ENCODE peak calls at places on chromosomes 11 and 22, in four cellular contexts. K, E, P and T are unnamed samples. For H3K4me1, the result is how much of the 10 kb centered on the place peaks cover.

GRCh38 chr11:1267441-1268100 is 41.9 kb downstream of the TOLLIP start:
- DNase-seq in P (no peak), K (no peak), E (no peak), T (peak)

GRCh38 chr11:74909812-74910211 is 39.1 kb downstream of the XRRA1 start:
- DNase-seq in E (no peak), P (no peak), K (no peak), T (no peak)

GRCh38 chr11:128687321-128687720 is 6.6 kb upstream of the FLI1 start:
- DNase-seq in P (no peak), E (peak), K (peak), T (peak)

GRCh38 chr11:72406536-72407507 is 27.5 kb downstream of the CLPB start:
- DNase-seq in P (no peak), E (no peak), K (no peak), T (no peak)

GRCh38 chr11:100948936-100949335 is 180.7 kb downstream of the PGR start:
- DNase-seq in K (no peak), E (no peak), P (no peak), T (no peak)

GRCh38 chr22:37314315-37315046 is 32.2 kb downstream of the CYTH4 start:
- DNase-seq in P (no peak), E (no peak), K (no peak), T (peak)

GRCh38 chr11:14529933-14530332 is 9.7 kb upstream of the PSMA1 start:
- DNase-seq in P (no peak), E (no peak), K (no peak), T (no peak)

GRCh38 chr22:30325724-30326703 is 727 bp downstream of the TBC1D10A start:
- DNase-seq in K (peak), P (no peak), E (peak), T (no peak)

GRCh38 chr11:12981879-12982531 is 27.1 kb upstream of the RASSF10 start:
- DNase-seq in P (no peak), E (no peak), K (no peak), T (no peak)

GRCh38 chr11:28858076-28858475 is 749.9 kb downstream of the METTL15 start:
- DNase-seq in K (no peak), E (no peak), P (no peak), T (no peak)

GRCh38 chr22:28714043-28714442 is 27.6 kb downstream of the CHEK2 start:
- DNase-seq in E (no peak), K (no peak), P (no peak), T (no peak)

GRCh38 chr11:103875855-103876510 is 160.5 kb upstream of the DDI1 start:
- DNase-seq in K (no peak), E (no peak), P (no peak), T (no peak)

GRCh38 chr11:96246718-96247540 is 96.1 kb downstream of the MAML2 start:
- DNase-seq in E (no peak), K (no peak), P (no peak), T (no peak)

GRCh38 chr11:32400196-32400595 is 35.1 kb downstream of the WT1 start:
- DNase-seq in P (no peak), E (no peak), K (no peak), T (no peak)

GRCh38 chr11:73469401-73469800 is 93.2 kb downstream of the RELT start:
- DNase-seq in P (no peak), E (no peak), K (no peak), T (no peak)

GRCh38 chr11:17719940-17720795 is 797 bp downstream of the MYOD1 start:
- DNase-seq in E (no peak), K (no peak), P (no peak), T (no peak)

GRCh38 chr22:28989035-28989464 is 72.6 kb downstream of the C22orf31 start:
- DNase-seq in P (no peak), K (no peak), E (no peak), T (no peak)

GRCh38 chr11:113014262-113014661 is 53.0 kb downstream of the NCAM1 start:
- DNase-seq in K (no peak), E (no peak), P (no peak), T (no peak)

GRCh38 chr22:35376728-35377472 is 4.0 kb upstream of the HMOX1 start:
- DNase-seq in E (peak), K (peak), P (peak), T (peak)

GRCh38 chr11:86518211-86518610 is 143.5 kb downstream of the CCDC81 start:
- DNase-seq in P (no peak), K (no peak), E (no peak), T (no peak)
- H3K4me1 ChIP-seq in P (under half), K (under half), E (under half), T (under half)

DNA sequence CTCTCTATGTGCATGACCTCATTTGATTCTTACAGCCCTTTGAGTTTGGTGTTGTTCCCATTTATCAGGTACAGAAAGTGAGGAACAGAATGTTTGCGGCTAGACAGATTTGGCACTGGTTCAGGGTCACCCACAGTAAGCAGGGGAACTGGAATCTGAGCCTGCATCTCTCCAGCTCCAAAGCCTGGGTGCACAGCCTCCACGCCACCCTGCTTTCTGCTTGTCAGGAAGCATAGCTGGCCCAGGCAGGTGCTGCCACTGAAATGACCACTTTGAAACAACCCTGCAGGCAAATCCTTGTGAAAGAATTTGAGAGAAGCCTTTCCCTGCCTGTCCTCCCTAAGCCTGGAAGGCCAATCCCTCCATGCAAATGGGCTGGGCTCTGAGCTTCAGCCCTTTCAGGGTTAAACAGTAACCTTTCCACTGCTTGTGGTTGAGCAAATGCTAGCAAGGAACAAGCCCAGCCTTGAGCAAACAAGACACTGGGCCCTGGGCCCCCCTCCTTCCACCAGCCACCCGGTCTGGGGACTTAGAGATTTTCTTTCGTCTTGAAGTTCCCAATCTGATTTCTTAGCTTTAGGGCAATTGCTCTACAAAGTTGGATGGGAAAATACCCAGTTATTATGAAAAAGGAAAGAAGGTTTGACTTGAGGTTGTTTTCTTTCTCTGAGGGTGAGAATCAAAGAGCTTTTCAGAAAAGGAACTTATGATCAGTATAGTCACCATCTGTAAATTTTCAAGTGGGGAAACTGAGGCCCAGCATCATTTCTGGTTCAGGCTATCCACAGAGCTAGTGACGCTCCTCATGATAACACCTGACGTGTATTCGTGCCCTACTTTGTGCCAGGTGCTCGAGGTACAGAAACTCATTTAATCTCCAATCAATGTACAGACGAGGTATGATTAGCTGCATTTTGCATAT is 19.4 kb downstream of the EHF start:
- DNase-seq in E (peak), K (peak), P (no peak), T (no peak)
- TF ChIP-seq POLR2A in E (no peak), K (peak), P (no peak), T (no peak)

GRCh38 chr11:64803163-64803845 is at the start of gene MAP4K2:
- DNase-seq in E (peak), P (peak), K (peak), T (peak)

GRCh38 chr11:64805481-64805880 is 2.5 kb upstream of the MAP4K2 start:
- DNase-seq in K (no peak), E (peak), P (no peak), T (no peak)

GRCh38 chr11:64804346-64805210 is 1.6 kb upstream of the MAP4K2 start:
- DNase-seq in K (no peak), P (no peak), E (peak), T (peak)

GRCh38 chr11:64802370-64803162 is 448 bp downstream of the MAP4K2 start:
- DNase-seq in P (no peak), K (peak), E (no peak), T (peak)

DNA sequence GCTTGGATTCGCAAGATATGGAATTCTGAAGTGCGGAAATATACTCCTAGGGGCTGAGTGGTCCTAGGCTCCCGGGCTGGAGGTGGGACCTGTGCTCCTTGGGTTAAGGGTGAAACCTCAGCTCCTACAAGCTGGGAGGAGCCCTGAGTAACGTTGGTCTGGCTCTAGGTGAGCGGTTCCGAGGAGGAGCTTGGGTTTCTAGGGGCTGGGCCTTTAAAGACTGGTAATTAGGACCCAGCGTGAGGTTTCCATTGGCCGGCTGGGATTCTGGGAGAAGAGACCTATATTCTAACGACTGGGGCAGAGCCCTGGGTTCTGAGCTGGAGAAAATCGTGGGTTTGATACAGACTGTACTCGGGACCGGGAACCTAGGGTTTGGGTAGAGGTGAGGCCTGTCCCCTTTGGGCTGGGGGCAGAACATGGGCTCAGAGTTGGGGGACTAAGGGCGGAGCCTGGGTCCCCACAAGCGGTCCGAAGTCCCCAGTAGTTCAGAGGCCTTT is 882 bp upstream of the MAP4K2 start:
- DNase-seq in E (peak), P (no peak), K (no peak), T (no peak)
- H3K4me1 ChIP-seq in E (under half), P (under half), K (under half), T (half or more)

GRCh38 chr11:86523738-86524602 is 148.4 kb downstream of the ME3 start:
- DNase-seq in P (no peak), K (no peak), E (no peak), T (no peak)
- TF ChIP-seq POLR2A in P (no peak), K (no peak), E (no peak), T (no peak)

GRCh38 chr11:64865286-64866172 is 12.9 kb downstream of the EHD1 start:
- DNase-seq in K (no peak), P (no peak), E (no peak), T (peak)
- H3K4me1 ChIP-seq in K (half or more), P (half or more), E (under half), T (half or more)

DNA sequence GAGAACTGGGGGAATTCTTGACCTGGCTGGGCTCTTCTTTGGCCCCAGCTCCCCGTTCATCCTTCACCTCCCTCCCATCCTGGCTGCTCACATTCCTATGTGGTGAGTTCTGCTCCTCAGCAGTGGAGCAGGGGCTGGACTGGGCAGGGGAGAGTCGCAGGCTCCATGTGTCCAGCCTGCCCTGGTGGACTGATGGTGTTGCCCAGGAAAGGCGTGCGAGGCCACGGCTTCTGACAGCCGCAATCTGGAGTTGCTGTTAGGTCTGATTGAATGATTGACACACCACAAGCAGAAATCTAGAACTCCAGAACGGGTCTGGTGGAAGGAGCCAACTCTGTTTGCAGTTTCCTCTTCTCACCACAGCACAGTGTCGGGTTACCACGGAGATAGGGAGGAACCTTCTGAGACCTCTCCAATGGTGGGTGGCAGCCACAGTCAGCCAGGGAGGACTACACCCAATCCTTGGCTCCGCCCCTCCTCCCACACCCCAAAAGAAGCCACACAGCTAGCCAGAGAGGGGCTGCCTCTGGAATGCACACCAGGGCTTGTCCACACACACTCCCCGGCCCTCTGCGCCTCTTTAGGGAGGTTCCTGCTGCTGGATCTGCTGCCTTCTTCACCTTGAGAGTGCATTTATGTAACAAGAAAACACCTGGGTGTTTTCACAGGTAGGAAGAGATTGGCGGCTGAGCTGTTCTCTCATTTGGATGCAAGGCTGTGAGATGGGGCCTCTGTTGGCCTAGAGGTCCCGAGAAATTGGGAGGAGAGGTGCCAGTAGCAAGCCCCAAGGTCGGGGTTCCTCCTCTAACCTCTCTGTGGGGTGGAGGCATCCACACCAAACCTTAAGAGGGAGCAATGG is 56.4 kb upstream of the CD44 start:
- DNase-seq in P (no peak), K (peak), E (peak), T (peak)
- TF ChIP-seq POLR2A in P (no peak), K (no peak), E (no peak), T (no peak)

GRCh38 chr11:118689852-118690552 is 10.6 kb upstream of the TREH start:
- DNase-seq in E (peak), P (peak), K (peak), T (peak)
- H3K4me1 ChIP-seq in E (under half), P (under half), K (under half), T (under half)

GRCh38 chr11:92770419-92770818 is 199.0 kb upstream of the MTNR1B start:
- DNase-seq in K (no peak), E (no peak), P (no peak), T (no peak)

GRCh38 chr11:92769125-92769524 is 200.3 kb upstream of the MTNR1B start:
- DNase-seq in P (no peak), E (no peak), K (no peak), T (no peak)

GRCh38 chr11:92765965-92766371 is 203.5 kb upstream of the MTNR1B start:
- DNase-seq in K (no peak), E (no peak), P (peak), T (peak)

GRCh38 chr11:92765418-92765817 is 204.0 kb upstream of the MTNR1B start:
- DNase-seq in K (no peak), P (no peak), E (no peak), T (no peak)

GRCh38 chr11:92767416-92767815 is 202.0 kb upstream of the MTNR1B start:
- DNase-seq in E (no peak), P (no peak), K (no peak), T (no peak)
- TF ChIP-seq POLR2A in E (no peak), P (no peak), K (no peak), T (no peak)